ENCODE peak calls at places on chromosomes 5 and 9, in nine cellular contexts. F is natural killer cell, L is left ventricle myocardium inferior, R is AG09319, W is lower lobe of right lung, G is psoas muscle, V is breast epithelium, U is H9, A is esophagus squamous epithelium. S is an unnamed sample.

GRCh38 chr5:143923634-143924265 is 111.8 kb downstream of the HMHB1 start:
- DNase-seq in L (no peak), W (no peak), V (no peak), F (no peak), U (no peak), R (no peak), G (no peak), A (no peak), S (no peak)

GRCh38 chr9:70816891-70817290 is 304.5 kb downstream of the TRPM3 start:
- DNase-seq in V (no peak), W (no peak), A (no peak), L (no peak), R (no peak), G (no peak), U (no peak), F (no peak), S (no peak)

GRCh38 chr9:27333241-27334052 is 36.5 kb upstream of the EQTN start:
- DNase-seq in F (peak), R (peak), U (peak), V (peak), G (peak), W (peak), L (peak), A (no peak), S (peak)

GRCh38 chr5:137341831-137342230 is 157.3 kb downstream of the SPOCK1 start:
- DNase-seq in U (no peak), R (no peak), V (no peak), W (no peak), F (no peak), G (no peak), L (no peak), A (no peak), S (no peak)

GRCh38 chr9:118170032-118170955 is 466.1 kb downstream of the TLR4 start:
- DNase-seq in F (no peak), L (no peak), W (no peak), G (no peak), R (no peak), U (peak), A (no peak), V (no peak), S (no peak)

GRCh38 chr5:16784843-16785791 is 151.0 kb downstream of the MYO10 start:
- DNase-seq in A (no peak), G (peak), R (no peak), V (no peak), L (no peak), U (no peak), F (no peak), W (no peak), S (no peak)

GRCh38 chr5:133056891-133057290 is 5.1 kb downstream of the HSPA4 start:
- DNase-seq in A (no peak), L (no peak), F (no peak), U (no peak), V (no peak), R (no peak), W (no peak), G (no peak), S (no peak)

GRCh38 chr9:21779397-21779796 is 23.0 kb upstream of the MTAP start:
- DNase-seq in F (no peak), R (no peak), L (no peak), G (no peak), A (no peak), U (no peak), W (no peak), V (no peak), S (no peak)

GRCh38 chr5:22852807-22853670 is at the start of gene CDH12:
- DNase-seq in G (no peak), F (no peak), W (no peak), V (no peak), L (no peak), U (peak), R (no peak), A (no peak), S (no peak)

GRCh38 chr9:34252670-34253459 is 74.0 kb downstream of the UBAP1 start:
- DNase-seq in R (no peak), W (peak), L (peak), F (peak), A (no peak), U (peak), V (peak), G (peak), S (peak)

GRCh38 chr5:178367351-178368120 is 134.9 kb upstream of the PHYKPL start:
- DNase-seq in F (no peak), A (no peak), R (no peak), U (no peak), W (peak), L (no peak), G (peak), V (no peak), S (no peak)

GRCh38 chr9:130316406-130316805 is 50.8 kb downstream of the HMCN2 start:
- DNase-seq in W (no peak), A (no peak), R (no peak), U (no peak), V (no peak), F (no peak), L (no peak), G (no peak), S (no peak)

GRCh38 chr9:82582693-82583092 is 480.2 kb downstream of the RASEF start:
- DNase-seq in W (no peak), V (no peak), F (no peak), A (no peak), G (no peak), U (no peak), R (no peak), L (no peak), S (no peak)

GRCh38 chr5:68548959-68549676 is 333.6 kb downstream of the PIK3R1 start:
- DNase-seq in G (no peak), F (no peak), U (no peak), V (no peak), W (no peak), L (no peak), R (no peak), A (no peak), S (no peak)

GRCh38 chr9:135070198-135070951 is 17.1 kb upstream of the OLFM1 start:
- DNase-seq in A (no peak), U (peak), G (no peak), F (no peak), V (no peak), W (peak), R (no peak), L (no peak), S (no peak)

GRCh38 chr9:126431112-126431742 is 104.6 kb downstream of the MVB12B start:
- DNase-seq in W (no peak), F (no peak), R (no peak), A (no peak), G (no peak), L (no peak), V (no peak), U (no peak), S (no peak)

GRCh38 chr5:150154618-150155134 is 969 bp downstream of the PDGFRB start:
- DNase-seq in U (no peak), F (no peak), L (no peak), G (no peak), A (no peak), W (no peak), R (no peak), V (no peak), S (no peak)

GRCh38 chr5:9479361-9479760 is 66.5 kb downstream of the SEMA5A start:
- DNase-seq in G (no peak), F (no peak), W (no peak), V (no peak), A (no peak), R (peak), U (no peak), L (no peak), S (no peak)

GRCh38 chr9:77980622-77981021 is 51.0 kb downstream of the GNAQ start:
- DNase-seq in G (no peak), V (no peak), A (no peak), R (no peak), U (no peak), W (no peak), L (no peak), F (no peak), S (no peak)

GRCh38 chr5:154995679-154996078 is 17.9 kb upstream of the KIF4B start:
- DNase-seq in F (no peak), W (no peak), U (peak), G (no peak), V (no peak), A (no peak), R (no peak), L (no peak), S (no peak)

GRCh38 chr9:34546834-34547827 is 24.3 kb upstream of the ENHO start:
- DNase-seq in G (peak), U (peak), R (no peak), F (no peak), W (no peak), L (peak), V (no peak), A (no peak), S (no peak)

GRCh38 chr5:32068561-32068960 is 105.6 kb downstream of the GOLPH3 start:
- DNase-seq in F (no peak), L (no peak), W (no peak), V (no peak), A (no peak), G (no peak), U (no peak), R (no peak), S (no peak)

GRCh38 chr5:143376911-143377838 is 26.3 kb downstream of the NR3C1 start:
- DNase-seq in L (no peak), R (no peak), G (no peak), F (no peak), W (no peak), V (no peak), A (no peak), U (peak), S (no peak)

GRCh38 chr5:148828461-148829247 is 2.2 kb downstream of the ADRB2 start:
- DNase-seq in A (no peak), R (no peak), W (no peak), G (no peak), V (no peak), U (no peak), L (no peak), F (no peak), S (no peak)

GRCh38 chr9:110101531-110102161 is 106.3 kb downstream of the C9orf152 start:
- DNase-seq in U (no peak), W (no peak), A (no peak), V (no peak), L (peak), G (no peak), R (no peak), F (no peak), S (no peak)

GRCh38 chr9:78902051-78902450 is 605.1 kb downstream of the PSAT1 start:
- DNase-seq in R (no peak), A (no peak), U (no peak), W (no peak), V (no peak), F (no peak), L (no peak), G (no peak), S (no peak)

GRCh38 chr5:80541392-80541791 is 28.7 kb downstream of the ANKRD34B start:
- DNase-seq in A (no peak), F (no peak), L (no peak), G (no peak), R (no peak), V (no peak), W (no peak), U (no peak), S (no peak)

GRCh38 chr5:1497795-1498622 is 25.8 kb downstream of the LPCAT1 start:
- DNase-seq in G (peak), W (no peak), A (no peak), F (no peak), R (no peak), V (no peak), U (no peak), L (peak), S (no peak)

GRCh38 chr5:1498623-1499416 is 24.9 kb downstream of the LPCAT1 start:
- DNase-seq in V (no peak), G (no peak), W (no peak), F (no peak), L (no peak), A (no peak), U (no peak), R (no peak), S (no peak)

GRCh38 chr5:1501372-1502045 is 22.3 kb downstream of the LPCAT1 start:
- DNase-seq in A (no peak), G (no peak), F (no peak), R (no peak), V (no peak), W (no peak), U (no peak), L (no peak), S (no peak)

GRCh38 chr5:1500411-1501091 is 23.2 kb downstream of the LPCAT1 start:
- DNase-seq in F (no peak), G (peak), U (no peak), W (peak), R (no peak), A (no peak), V (no peak), L (peak), S (no peak)

DNA sequence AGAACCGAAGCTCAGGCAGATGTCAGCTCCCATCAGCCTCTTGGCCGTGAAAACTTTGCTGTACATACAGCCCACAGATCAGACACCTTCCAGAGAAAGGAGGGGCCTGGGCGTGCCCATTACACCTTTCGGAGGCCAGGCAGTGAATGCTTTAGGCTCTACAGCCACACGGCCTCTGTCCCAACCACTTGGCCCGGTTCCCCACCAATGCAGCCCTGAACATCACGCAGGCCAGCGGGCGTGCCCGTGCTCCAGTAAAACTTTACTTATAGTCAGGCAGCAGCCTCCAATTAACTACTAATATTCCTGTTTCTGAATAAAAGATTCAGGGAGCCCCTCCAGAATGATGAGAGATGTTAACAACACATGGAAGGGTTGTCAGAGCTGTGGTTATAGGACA is 23.9 kb downstream of the LPCAT1 start:
- DNase-seq in R (no peak), F (no peak), A (no peak), V (no peak), G (no peak), W (no peak), U (no peak), L (no peak), S (no peak)
- TF ChIP-seq CTCF in R (no peak), F (no peak), A (no peak), V (no peak), G (no peak), W (no peak), U (no peak), L (no peak), S (no peak)

GRCh38 chr5:123273984-123274383 is 149.2 kb downstream of the CEP120 start:
- DNase-seq in U (no peak), L (no peak), W (no peak), A (no peak), R (no peak), G (no peak), V (no peak), F (no peak), S (no peak)
- TF ChIP-seq CTCF in U (peak), L (peak), W (peak), A (no peak), R (peak), G (no peak), V (no peak), F (no peak), S (no peak)

DNA sequence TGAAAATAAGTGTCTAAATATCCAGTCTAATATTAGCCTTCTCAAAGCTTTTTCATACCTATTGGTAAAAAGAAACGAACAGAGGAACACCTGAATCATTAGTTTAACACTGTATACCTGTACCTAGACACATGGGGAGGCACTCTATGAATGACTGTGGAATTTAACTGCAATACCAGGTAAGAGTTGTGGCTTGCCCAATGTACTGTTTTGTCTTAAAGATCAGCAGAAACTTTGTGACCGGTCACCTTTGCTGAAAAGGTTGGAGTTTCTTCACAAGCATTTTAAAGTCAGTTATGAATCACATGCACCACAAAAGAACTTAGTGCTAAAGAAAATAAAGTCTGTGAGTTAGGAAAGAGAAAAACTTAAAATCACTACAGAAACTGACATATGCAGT is 2.4 kb downstream of the PGGT1B start:
- DNase-seq in L (no peak), W (no peak), U (no peak), F (no peak), V (no peak), G (no peak), R (no peak), A (no peak), S (no peak)
- TF ChIP-seq CTCF in L (no peak), W (no peak), U (no peak), F (no peak), V (no peak), G (no peak), R (no peak), A (no peak), S (no peak)

GRCh38 chr9:15211160-15211993 is 95.6 kb downstream of the TTC39B start:
- DNase-seq in L (no peak), R (peak), V (peak), A (no peak), G (no peak), U (peak), F (peak), W (no peak), S (no peak)
- TF ChIP-seq CTCF in L (peak), R (peak), V (peak), A (peak), G (peak), U (peak), F (peak), W (peak), S (peak)

GRCh38 chr5:96935556-96936430 is at the start of gene LNPEP:
- DNase-seq in F (peak), L (peak), R (peak), V (peak), U (peak), G (peak), A (peak), W (peak), S (peak)

GRCh38 chr5:96936431-96937221 is 746 bp downstream of the LNPEP start:
- DNase-seq in L (peak), U (peak), F (peak), W (peak), A (peak), V (peak), G (peak), R (no peak), S (peak)

GRCh38 chr5:96934291-96934694 is 1.6 kb upstream of the LNPEP start:
- DNase-seq in F (no peak), A (no peak), R (no peak), V (no peak), G (no peak), U (no peak), L (no peak), W (no peak), S (no peak)

GRCh38 chr5:96933764-96934163 is 2.1 kb upstream of the LNPEP start:
- DNase-seq in L (no peak), G (no peak), V (no peak), F (no peak), R (no peak), A (no peak), W (no peak), U (no peak), S (no peak)

DNA sequence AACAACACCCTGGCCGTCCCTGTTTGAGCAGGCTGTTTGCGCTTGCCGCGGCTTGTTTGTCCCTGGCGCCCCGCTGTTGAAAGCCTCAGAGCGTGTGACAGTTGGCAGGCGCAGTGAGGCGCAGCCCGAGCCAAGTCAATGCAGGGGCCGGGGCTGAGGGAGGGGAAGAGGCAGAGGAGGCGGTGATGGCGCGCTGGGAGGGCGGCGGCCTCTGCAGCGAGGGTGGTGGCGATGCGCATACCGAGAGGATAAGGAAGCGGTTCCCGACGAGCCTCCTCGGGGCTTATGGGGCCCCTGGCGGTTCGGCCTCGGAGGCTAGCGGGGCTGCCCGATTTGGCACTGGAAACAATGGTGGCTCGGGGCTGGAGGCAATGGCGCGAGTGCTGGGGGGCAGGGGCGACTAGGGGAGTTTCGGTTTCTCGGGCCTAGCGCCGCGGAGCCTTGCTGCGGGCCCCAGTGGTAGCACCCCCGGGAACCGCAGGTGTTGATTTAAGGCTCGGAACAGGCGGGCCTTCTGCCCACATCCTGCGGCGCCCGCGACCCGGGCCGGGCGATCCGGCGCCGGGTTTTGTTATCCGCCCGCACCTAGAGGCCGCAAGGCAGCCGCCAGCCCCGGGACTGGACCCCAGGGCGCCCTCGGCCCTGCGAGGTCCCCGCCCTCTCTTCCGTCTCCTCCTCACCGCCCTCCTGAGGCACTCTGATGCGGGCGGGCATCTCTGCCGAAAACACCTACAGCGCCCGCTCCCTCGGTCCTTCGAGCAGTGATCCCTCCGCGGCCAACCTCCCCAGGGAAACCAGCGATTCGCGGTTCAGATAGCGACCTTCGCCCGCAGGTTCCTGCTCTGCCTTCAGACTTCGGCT is 955 bp upstream of the LNPEP start:
- DNase-seq in W (peak), V (peak), G (peak), R (peak), L (peak), A (peak), U (peak), F (peak), S (peak)
- TF ChIP-seq CTCF in W (peak), V (peak), G (no peak), R (no peak), L (no peak), A (no peak), U (no peak), F (no peak), S (no peak)

DNA sequence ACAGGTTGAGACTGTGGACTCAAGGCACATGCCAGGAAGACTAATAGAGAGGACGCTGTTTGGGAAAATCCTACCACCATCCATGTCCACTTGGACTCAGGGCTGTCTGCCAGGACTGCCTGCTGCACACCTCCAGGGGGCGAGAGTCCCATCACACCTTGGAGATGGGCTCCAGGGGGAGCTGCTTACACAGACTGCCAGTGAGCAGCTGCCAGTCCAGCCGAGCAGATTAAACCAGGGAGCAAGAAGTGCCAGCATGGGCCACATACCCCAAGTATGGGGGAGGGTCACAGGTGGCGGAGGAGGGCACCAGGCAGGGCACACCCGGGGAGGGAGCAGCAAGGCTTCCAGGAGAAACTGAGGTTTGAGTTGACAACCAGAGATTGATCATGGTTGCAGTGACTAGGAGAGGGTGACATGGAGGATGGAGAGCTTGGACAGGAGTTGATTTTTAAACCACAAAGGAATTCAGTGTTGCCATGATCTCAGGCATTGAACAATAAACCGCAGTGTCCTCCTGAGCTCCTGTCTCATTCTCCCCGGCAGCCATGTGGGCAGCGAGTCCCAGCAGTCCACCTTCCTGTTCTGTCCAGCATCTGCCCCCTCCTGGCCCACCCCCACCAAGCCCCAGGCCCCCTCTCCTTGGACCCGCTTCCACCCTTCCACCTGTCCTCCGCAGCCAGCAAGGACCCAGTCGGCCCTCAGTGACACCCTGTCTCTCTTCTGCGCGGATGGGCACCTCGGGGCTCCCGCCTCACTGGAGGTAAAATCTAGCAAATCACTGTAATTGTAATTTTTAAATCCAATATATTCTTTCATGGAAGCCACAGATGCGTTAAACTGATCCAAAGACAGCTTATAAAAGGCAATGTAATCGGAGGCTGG is 3.1 kb upstream of the VAV2 start:
- DNase-seq in V (no peak), A (no peak), W (no peak), U (no peak), L (no peak), R (no peak), G (peak), F (no peak), S (no peak)
- TF ChIP-seq CTCF in V (no peak), A (no peak), W (no peak), U (no peak), L (no peak), R (no peak), G (no peak), F (no peak), S (no peak)

GRCh38 chr9:115694014-115694413 is 459.6 kb upstream of the PAPPA start:
- DNase-seq in R (peak), V (no peak), A (no peak), U (peak), F (no peak), W (no peak), G (no peak), L (no peak), S (no peak)
- TF ChIP-seq CTCF in R (peak), V (peak), A (no peak), U (peak), F (no peak), W (no peak), G (peak), L (peak), S (no peak)